ENCODE peak calls at places on chromosomes 6 and 20, in nine cellular contexts. Z, Y, A, Q, T, R, X, N and F are unnamed samples.

GRCh38 chr6:81485395-81485794 is 267.1 kb downstream of the TENT5A start:
- DNase-seq in Z (no peak), Y (no peak), A (no peak), Q (no peak), T (no peak), R (no peak), X (no peak), N (no peak), F (no peak)

GRCh38 chr6:119535332-119535731 is 185.8 kb upstream of the MAN1A1 start:
- DNase-seq in Z (no peak), Y (no peak), A (no peak), Q (no peak), T (no peak), R (no peak), X (peak; percentile 22), N (no peak), F (no peak)

GRCh38 chr6:69696273-69696672 is 100.5 kb downstream of the LMBRD1 start:
- DNase-seq in Z (peak; percentile 17), Y (no peak), A (no peak), Q (no peak), T (no peak), R (no peak), X (peak; percentile 4), N (no peak), F (no peak)

GRCh38 chr20:36215778-36216177 is 20.5 kb upstream of the AAR2 start:
- DNase-seq in Z (no peak), Y (no peak), A (no peak), Q (no peak), T (no peak), R (no peak), X (no peak), N (no peak), F (no peak)

GRCh38 chr6:13422601-13423247 is 64.7 kb downstream of the GFOD1 start:
- DNase-seq in Z (no peak), Y (no peak), A (no peak), Q (peak; percentile 7), T (no peak), R (no peak), X (no peak), N (no peak), F (no peak)

GRCh38 chr6:132648356-132648755 is 10.6 kb downstream of the TAAR1 start:
- DNase-seq in Z (peak; percentile 77), Y (no peak), A (no peak), Q (peak; percentile 60), T (peak; percentile 58), R (no peak), X (peak; percentile 15), N (peak; percentile 25), F (no peak)

GRCh38 chr6:26016326-26017275 is 54.0 kb downstream of the TRIM38 start:
- DNase-seq in Z (no peak), Y (no peak), A (no peak), Q (no peak), T (no peak), R (no peak), X (no peak), N (peak; percentile 24), F (no peak)

GRCh38 chr20:7346026-7346425 is 578.5 kb downstream of the BMP2 start:
- DNase-seq in Z (peak; percentile 70), Y (no peak), A (no peak), Q (no peak), T (no peak), R (no peak), X (no peak), N (no peak), F (no peak)

GRCh38 chr6:151313060-151313459 is 73.3 kb downstream of the AKAP12 start:
- DNase-seq in Z (no peak), Y (no peak), A (no peak), Q (no peak), T (no peak), R (no peak), X (no peak), N (no peak), F (no peak)

GRCh38 chr6:548517-548916 is 108.4 kb downstream of the HUS1B start:
- DNase-seq in Z (no peak), Y (no peak), A (no peak), Q (no peak), T (no peak), R (no peak), X (no peak), N (no peak), F (no peak)

GRCh38 chr20:14333734-14334133 is 3.7 kb downstream of the FLRT3 start:
- DNase-seq in Z (no peak), Y (no peak), A (no peak), Q (no peak), T (no peak), R (no peak), X (no peak), N (no peak), F (no peak)

GRCh38 chr6:158972241-158973233 is 27.5 kb downstream of the RSPH3 start:
- DNase-seq in Z (peak; percentile 44), Y (peak; percentile 51), A (no peak), Q (peak; percentile 25), T (no peak), R (peak; percentile 59), X (peak; percentile 47), N (peak; percentile 44), F (peak; percentile 31)

GRCh38 chr20:57777911-57778310 is 68.1 kb upstream of the PMEPA1 start:
- DNase-seq in Z (no peak), Y (no peak), A (no peak), Q (no peak), T (no peak), R (no peak), X (no peak), N (no peak), F (no peak)

GRCh38 chr20:61345656-61346055 is 93.6 kb downstream of the CDH4 start:
- DNase-seq in Z (peak; percentile 3), Y (no peak), A (no peak), Q (no peak), T (no peak), R (no peak), X (no peak), N (no peak), F (no peak)

GRCh38 chr20:41165001-41165882 is 27.9 kb downstream of the PLCG1 start:
- DNase-seq in Z (no peak), Y (no peak), A (no peak), Q (no peak), T (peak; percentile 14), R (no peak), X (no peak), N (no peak), F (no peak)

GRCh38 chr6:132527791-132528190 is 10.3 kb upstream of the TAAR9 start:
- DNase-seq in Z (peak; percentile 42), Y (peak; percentile 11), A (no peak), Q (no peak), T (no peak), R (no peak), X (no peak), N (peak; percentile 43), F (peak; percentile 18)

GRCh38 chr20:16368645-16369292 is 204.5 kb downstream of the KIF16B start:
- DNase-seq in Z (no peak), Y (no peak), A (no peak), Q (peak; percentile 66), T (no peak), R (no peak), X (no peak), N (no peak), F (no peak)

GRCh38 chr6:169312658-169313346 is 59.2 kb upstream of the THBS2 start:
- DNase-seq in Z (no peak), Y (no peak), A (no peak), Q (no peak), T (no peak), R (peak; percentile 58), X (no peak), N (no peak), F (peak; percentile 37)

GRCh38 chr20:50635676-50636600 is 55.4 kb downstream of the RIPOR3 start:
- DNase-seq in Z (no peak), Y (peak; percentile 82), A (peak; percentile 70), Q (peak; percentile 56), T (peak; percentile 58), R (peak; percentile 78), X (peak; percentile 81), N (no peak), F (no peak)

GRCh38 chr6:7414811-7415210 is 25.2 kb downstream of the RIOK1 start:
- DNase-seq in Z (peak; percentile 82), Y (no peak), A (no peak), Q (peak; percentile 61), T (no peak), R (peak; percentile 57), X (no peak), N (peak; percentile 81), F (peak; percentile 70)

GRCh38 chr20:31494131-31494530 is 19.0 kb downstream of the REM1 start:
- DNase-seq in Z (peak; percentile 44), Y (peak; percentile 33), A (no peak), Q (no peak), T (no peak), R (peak; percentile 52), X (no peak), N (peak; percentile 48), F (peak; percentile 32)

GRCh38 chr20:44494681-44495080 is 19.0 kb downstream of the TTPAL start:
- DNase-seq in Z (no peak), Y (no peak), A (no peak), Q (peak; percentile 28), T (no peak), R (no peak), X (no peak), N (no peak), F (no peak)

GRCh38 chr20:46400828-46401477 is 5.5 kb downstream of the ELMO2 start:
- DNase-seq in Z (peak; percentile 45), Y (peak; percentile 38), A (no peak), Q (no peak), T (peak; percentile 61), R (peak; percentile 22), X (no peak), N (peak; percentile 77), F (peak; percentile 20)

GRCh38 chr20:8790442-8791074 is 278.3 kb upstream of the PLCB4 start:
- DNase-seq in Z (peak; percentile 30), Y (peak; percentile 31), A (no peak), Q (peak; percentile 61), T (no peak), R (peak; percentile 41), X (peak; percentile 18), N (peak; percentile 41), F (peak; percentile 27)